ENCODE peak calls at places on chromosomes 3 and 15, in four cellular contexts. One of them, this sample, is unnamed.

GRCh38 chr15:82538961-82539689 is 1.1 kb downstream of the RPS17 start:
- DNase-seq in uterus: no peak
- DNase-seq in fibroblast of lung: no peak
- DNase-seq in stimulated activated CD4-positive, alpha-beta T cell treated with anti-CD3 and anti-CD28 coated beads, Interleukin-4, amount 100 ng/mL, for 1 hour: peak
- DNase-seq in this sample: peak

GRCh38 chr3:162586591-162586990 is 1090.0 kb downstream of the OTOL1 start:
- DNase-seq in uterus: no peak
- DNase-seq in fibroblast of lung: peak
- DNase-seq in stimulated activated CD4-positive, alpha-beta T cell treated with anti-CD3 and anti-CD28 coated beads, Interleukin-4, amount 100 ng/mL, for 1 hour: no peak
- DNase-seq in this sample: no peak

GRCh38 chr3:124263168-124263567 is 271.2 kb upstream of the ROPN1 start:
- DNase-seq in uterus: no peak
- DNase-seq in fibroblast of lung: peak
- DNase-seq in stimulated activated CD4-positive, alpha-beta T cell treated with anti-CD3 and anti-CD28 coated beads, Interleukin-4, amount 100 ng/mL, for 1 hour: no peak
- DNase-seq in this sample: no peak

GRCh38 chr15:42932833-42933515 is 12.4 kb upstream of the TTBK2 start:
- DNase-seq in uterus: no peak
- DNase-seq in fibroblast of lung: no peak
- DNase-seq in stimulated activated CD4-positive, alpha-beta T cell treated with anti-CD3 and anti-CD28 coated beads, Interleukin-4, amount 100 ng/mL, for 1 hour: no peak
- DNase-seq in this sample: no peak

GRCh38 chr15:36755341-36755740 is 175.9 kb downstream of the CDIN1 start:
- DNase-seq in uterus: no peak
- DNase-seq in fibroblast of lung: no peak
- DNase-seq in stimulated activated CD4-positive, alpha-beta T cell treated with anti-CD3 and anti-CD28 coated beads, Interleukin-4, amount 100 ng/mL, for 1 hour: no peak
- DNase-seq in this sample: no peak

GRCh38 chr3:188646592-188646991 is 492.6 kb downstream of the LPP start:
- DNase-seq in uterus: no peak
- DNase-seq in fibroblast of lung: peak
- DNase-seq in stimulated activated CD4-positive, alpha-beta T cell treated with anti-CD3 and anti-CD28 coated beads, Interleukin-4, amount 100 ng/mL, for 1 hour: no peak
- DNase-seq in this sample: no peak

GRCh38 chr15:47124430-47125102 is 592.7 kb upstream of the SEMA6D start:
- DNase-seq in uterus: no peak
- DNase-seq in fibroblast of lung: no peak
- DNase-seq in stimulated activated CD4-positive, alpha-beta T cell treated with anti-CD3 and anti-CD28 coated beads, Interleukin-4, amount 100 ng/mL, for 1 hour: no peak
- DNase-seq in this sample: no peak

GRCh38 chr3:177228601-177229190 is 31.4 kb upstream of the TBL1XR1 start:
- DNase-seq in uterus: no peak
- DNase-seq in fibroblast of lung: no peak
- DNase-seq in stimulated activated CD4-positive, alpha-beta T cell treated with anti-CD3 and anti-CD28 coated beads, Interleukin-4, amount 100 ng/mL, for 1 hour: no peak
- DNase-seq in this sample: no peak

GRCh38 chr3:46098319-46098761 is 71.1 kb upstream of the XCR1 start:
- DNase-seq in uterus: peak
- DNase-seq in fibroblast of lung: peak
- DNase-seq in stimulated activated CD4-positive, alpha-beta T cell treated with anti-CD3 and anti-CD28 coated beads, Interleukin-4, amount 100 ng/mL, for 1 hour: peak
- DNase-seq in this sample: peak

GRCh38 chr3:4824948-4825325 is 154.3 kb upstream of the BHLHE40 start:
- DNase-seq in uterus: no peak
- DNase-seq in fibroblast of lung: peak
- DNase-seq in stimulated activated CD4-positive, alpha-beta T cell treated with anti-CD3 and anti-CD28 coated beads, Interleukin-4, amount 100 ng/mL, for 1 hour: no peak
- DNase-seq in this sample: no peak

GRCh38 chr3:126551839-126552687 is 6.7 kb downstream of the C3orf22 start:
- DNase-seq in uterus: peak
- DNase-seq in fibroblast of lung: no peak
- DNase-seq in stimulated activated CD4-positive, alpha-beta T cell treated with anti-CD3 and anti-CD28 coated beads, Interleukin-4, amount 100 ng/mL, for 1 hour: no peak
- DNase-seq in this sample: peak

GRCh38 chr3:32089476-32089875 is 16.9 kb upstream of the GPD1L start:
- DNase-seq in uterus: no peak
- DNase-seq in fibroblast of lung: no peak
- DNase-seq in stimulated activated CD4-positive, alpha-beta T cell treated with anti-CD3 and anti-CD28 coated beads, Interleukin-4, amount 100 ng/mL, for 1 hour: no peak
- DNase-seq in this sample: no peak

GRCh38 chr3:36908647-36909180 is 36.1 kb downstream of the TRANK1 start:
- DNase-seq in uterus: no peak
- DNase-seq in fibroblast of lung: no peak
- DNase-seq in stimulated activated CD4-positive, alpha-beta T cell treated with anti-CD3 and anti-CD28 coated beads, Interleukin-4, amount 100 ng/mL, for 1 hour: no peak
- DNase-seq in this sample: no peak

GRCh38 chr3:37221407-37221806 is 47.0 kb upstream of the LRRFIP2 start:
- DNase-seq in uterus: no peak
- DNase-seq in fibroblast of lung: peak
- DNase-seq in stimulated activated CD4-positive, alpha-beta T cell treated with anti-CD3 and anti-CD28 coated beads, Interleukin-4, amount 100 ng/mL, for 1 hour: no peak
- DNase-seq in this sample: no peak

GRCh38 chr3:32930161-32930560 is 21.3 kb upstream of the CCR4 start:
- DNase-seq in uterus: no peak
- DNase-seq in fibroblast of lung: no peak
- DNase-seq in stimulated activated CD4-positive, alpha-beta T cell treated with anti-CD3 and anti-CD28 coated beads, Interleukin-4, amount 100 ng/mL, for 1 hour: no peak
- DNase-seq in this sample: peak

This sample was measured in activated CD8-positive, alpha-beta memory T cell treated with anti-CD3 and anti-CD28 coated beads, Interleukin-2, amount 50 U/mL, for 48 hours.